ENCODE peak calls at places on chromosome 5, in seven cellular contexts. Q is uterus, A is HepG2, F is lower lobe of right lung, V is heart left ventricle, R is PC-9, G is IMR-90. Y is an unnamed sample. For H3K36me3 and H3K4me1, the result is how much of the 10 kb centered on the place peaks cover.

GRCh38 chr5:163535290-163535689 is 29.9 kb downstream of the MAT2B start:
- DNase-seq in F (no peak), R (no peak), G (no peak), A (no peak), V (no peak), Q (no peak), Y (no peak)

GRCh38 chr5:168683247-168683926 is 104.2 kb upstream of the PANK3 start:
- DNase-seq in V (no peak), G (no peak), R (no peak), F (no peak), Q (no peak), A (no peak), Y (no peak)

GRCh38 chr5:159522841-159523240 is 192.6 kb upstream of the IL12B start:
- DNase-seq in V (no peak), A (no peak), F (no peak), R (no peak), Q (no peak), G (no peak), Y (no peak)

GRCh38 chr5:87499478-87500410 is 87.0 kb upstream of the CCNH start:
- DNase-seq in V (no peak), Q (no peak), R (peak), G (no peak), F (peak), A (no peak), Y (no peak)

GRCh38 chr5:72767289-72768010 is 49.0 kb upstream of the TNPO1 start:
- DNase-seq in G (no peak), Q (no peak), F (no peak), V (no peak), A (peak), R (no peak), Y (no peak)

GRCh38 chr5:6683241-6683640 is 30.0 kb upstream of the TENT4A start:
- DNase-seq in R (no peak), V (no peak), G (no peak), Q (no peak), A (no peak), F (no peak), Y (no peak)

GRCh38 chr5:138303365-138303764 is 28.2 kb downstream of the CDC25C start:
- DNase-seq in F (no peak), R (no peak), A (no peak), V (no peak), Q (no peak), G (peak), Y (no peak)

GRCh38 chr5:168300377-168301182 is 9.1 kb downstream of the WWC1 start:
- DNase-seq in R (no peak), Q (no peak), G (no peak), A (no peak), V (no peak), F (no peak), Y (no peak)

GRCh38 chr5:68449380-68449779 is 233.8 kb downstream of the PIK3R1 start:
- DNase-seq in F (no peak), G (no peak), A (no peak), R (no peak), Q (no peak), V (peak), Y (no peak)

GRCh38 chr5:125597338-125597737 is 825.9 kb upstream of the GRAMD2B start:
- DNase-seq in R (no peak), G (peak), F (no peak), Q (no peak), A (no peak), V (no peak), Y (no peak)

GRCh38 chr5:131644822-131645221 is 9.8 kb upstream of the RAPGEF6 start:
- DNase-seq in V (no peak), Q (no peak), R (no peak), A (no peak), F (no peak), G (peak), Y (no peak)

GRCh38 chr5:178791976-178792375 is 61.5 kb upstream of the ZNF354A start:
- DNase-seq in V (no peak), Q (no peak), A (no peak), R (no peak), G (no peak), F (no peak), Y (no peak)

GRCh38 chr5:74242516-74242915 is 398.0 kb downstream of the ENC1 start:
- DNase-seq in Q (no peak), A (no peak), V (no peak), G (no peak), R (peak), F (no peak), Y (no peak)

GRCh38 chr5:74636149-74636548 is 4.4 kb downstream of the ENC1 start:
- DNase-seq in A (no peak), V (no peak), F (no peak), G (no peak), Q (no peak), R (no peak), Y (no peak)

GRCh38 chr5:178739452-178740180 is 9.2 kb upstream of the ZNF354A start:
- DNase-seq in R (no peak), F (no peak), V (no peak), G (no peak), A (no peak), Q (no peak), Y (no peak)

GRCh38 chr5:18985397-18985796 is 1002.6 kb downstream of the CDH18 start:
- DNase-seq in V (no peak), F (no peak), G (no peak), R (no peak), A (no peak), Q (no peak), Y (no peak)

GRCh38 chr5:139251281-139251687 is 42.3 kb upstream of the MATR3 start:
- DNase-seq in F (no peak), V (no peak), G (no peak), R (no peak), A (no peak), Q (no peak), Y (no peak)

GRCh38 chr5:143372187-143372829 is 31.2 kb downstream of the NR3C1 start:
- DNase-seq in R (no peak), F (no peak), A (no peak), G (peak), Q (no peak), V (no peak), Y (no peak)

GRCh38 chr5:114360816-114361723 is 800 bp upstream of the KCNN2 start:
- DNase-seq in Q (peak), V (peak), F (no peak), A (no peak), G (peak), R (no peak), Y (no peak)

GRCh38 chr5:78985407-78986223 is 505 bp upstream of the ARSB start:
- DNase-seq in A (peak), V (peak), G (peak), Q (peak), R (peak), F (peak), Y (no peak)

GRCh38 chr5:128349044-128349629 is 188.9 kb downstream of the FBN2 start:
- DNase-seq in V (peak), G (peak), Q (no peak), A (no peak), F (no peak), R (peak), Y (no peak)

GRCh38 chr5:178388381-178389030 is 155.9 kb upstream of the PHYKPL start:
- DNase-seq in A (no peak), Q (no peak), V (no peak), F (peak), R (no peak), G (peak), Y (peak)

GRCh38 chr5:111782171-111782570 is 25.2 kb upstream of the NREP start:
- DNase-seq in F (no peak), G (peak), A (no peak), V (no peak), R (no peak), Q (no peak), Y (no peak)

GRCh38 chr5:115624994-115625393 is 842 bp downstream of the TMED7 start:
- DNase-seq in G (no peak), V (no peak), R (no peak), F (no peak), A (peak), Q (no peak), Y (no peak)

GRCh38 chr5:151202381-151203139 is 21.3 kb downstream of the CCDC69 start:
- DNase-seq in G (peak), Q (no peak), R (no peak), V (no peak), A (no peak), F (no peak), Y (no peak)

GRCh38 chr5:116454417-116454927 is 120.2 kb downstream of the SEMA6A start:
- DNase-seq in F (no peak), R (no peak), A (no peak), V (peak), Q (no peak), G (peak), Y (no peak)

GRCh38 chr5:125323613-125324012 is 577.2 kb upstream of the ZNF608 start:
- DNase-seq in V (no peak), F (no peak), A (no peak), Q (no peak), R (no peak), G (peak), Y (no peak)

GRCh38 chr5:5810461-5810860 is 388.0 kb downstream of the ICE1 start:
- DNase-seq in A (no peak), R (no peak), V (peak), F (no peak), G (no peak), Q (no peak), Y (no peak)

GRCh38 chr5:65263291-65263690 is 218.4 kb downstream of the ADAMTS6 start:
- DNase-seq in G (peak), Q (no peak), V (no peak), R (no peak), A (no peak), F (no peak), Y (no peak)

GRCh38 chr5:135221187-135221473 is 177.9 kb downstream of the MACROH2A1 start:
- DNase-seq in G (no peak), V (no peak), F (no peak), R (no peak), Q (no peak), A (no peak), Y (peak)

DNA sequence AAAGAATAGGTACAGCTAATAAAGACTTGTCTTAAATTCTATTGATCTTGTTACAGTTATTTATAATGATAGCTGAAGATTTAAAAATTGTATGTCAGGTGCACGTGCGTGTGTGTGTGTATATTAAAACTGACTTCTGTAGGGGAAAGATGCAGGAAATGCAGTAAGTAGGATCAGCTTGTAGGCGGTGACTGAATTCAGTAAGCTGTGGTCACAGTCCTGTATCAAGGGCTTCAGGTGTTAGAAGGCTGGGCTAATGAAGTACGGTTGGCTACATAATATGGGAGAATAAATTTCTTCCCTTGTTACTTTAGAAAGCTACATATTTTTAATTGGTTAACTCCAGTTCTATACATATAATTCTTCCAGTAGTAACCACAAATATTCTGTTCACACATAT is 54.2 kb downstream of the LNPEP start:
- DNase-seq in F (no peak), Q (no peak), V (no peak), G (no peak), R (no peak), A (no peak), Y (no peak)
- H3K36me3 ChIP-seq in F (half or more), Q (under half), V (half or more), G (under half), R (under half), A (under half), Y (half or more)

DNA sequence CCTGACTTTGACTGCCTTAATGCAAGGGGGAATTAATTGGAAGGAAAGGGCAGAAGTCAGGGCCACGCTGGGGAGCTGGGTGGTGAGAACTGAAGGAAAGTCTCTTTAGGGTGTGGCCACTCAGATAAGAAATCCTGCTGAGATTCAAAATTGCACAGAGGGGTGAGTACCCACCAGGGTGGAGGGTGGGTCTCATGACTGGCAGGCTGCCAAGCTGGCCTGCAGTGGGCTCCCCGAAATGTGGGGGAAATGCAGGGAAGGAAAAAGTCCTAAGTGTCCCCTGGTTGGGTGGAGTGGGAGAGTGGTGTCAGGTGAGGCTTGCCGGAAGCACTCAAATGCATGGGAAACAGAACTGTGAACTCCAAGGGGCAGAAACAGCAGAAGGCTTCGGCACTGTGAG is 24.1 kb downstream of the TSPAN17 start:
- DNase-seq in R (no peak), Q (no peak), G (no peak), F (no peak), V (no peak), A (no peak), Y (no peak)
- TF ChIP-seq CTCF in R (no peak), Q (no peak), G (no peak), F (no peak), V (no peak), A (no peak), Y (no peak)

GRCh38 chr5:134153657-134154056 is 23.1 kb downstream of the SKP1 start:
- DNase-seq in R (no peak), Q (no peak), A (no peak), V (no peak), F (no peak), G (peak), Y (no peak)

GRCh38 chr5:134148986-134149539 is 27.7 kb downstream of the SKP1 start:
- DNase-seq in A (peak), G (no peak), F (no peak), R (no peak), Q (no peak), V (no peak), Y (no peak)

GRCh38 chr5:134151723-134152122 is 25.0 kb downstream of the SKP1 start:
- DNase-seq in Q (no peak), F (no peak), A (no peak), G (no peak), R (no peak), V (no peak), Y (peak)

GRCh38 chr5:134149571-134150303 is 27.0 kb downstream of the SKP1 start:
- DNase-seq in R (no peak), A (peak), V (no peak), G (peak), Q (no peak), F (no peak), Y (peak)

GRCh38 chr5:134153241-134153640 is 23.5 kb downstream of the SKP1 start:
- DNase-seq in Q (no peak), A (no peak), F (no peak), G (no peak), R (no peak), V (no peak), Y (peak)
- H3K4me1 ChIP-seq in Q (under half), A (under half), F (under half), G (under half), R (under half), V (under half), Y (under half)

DNA sequence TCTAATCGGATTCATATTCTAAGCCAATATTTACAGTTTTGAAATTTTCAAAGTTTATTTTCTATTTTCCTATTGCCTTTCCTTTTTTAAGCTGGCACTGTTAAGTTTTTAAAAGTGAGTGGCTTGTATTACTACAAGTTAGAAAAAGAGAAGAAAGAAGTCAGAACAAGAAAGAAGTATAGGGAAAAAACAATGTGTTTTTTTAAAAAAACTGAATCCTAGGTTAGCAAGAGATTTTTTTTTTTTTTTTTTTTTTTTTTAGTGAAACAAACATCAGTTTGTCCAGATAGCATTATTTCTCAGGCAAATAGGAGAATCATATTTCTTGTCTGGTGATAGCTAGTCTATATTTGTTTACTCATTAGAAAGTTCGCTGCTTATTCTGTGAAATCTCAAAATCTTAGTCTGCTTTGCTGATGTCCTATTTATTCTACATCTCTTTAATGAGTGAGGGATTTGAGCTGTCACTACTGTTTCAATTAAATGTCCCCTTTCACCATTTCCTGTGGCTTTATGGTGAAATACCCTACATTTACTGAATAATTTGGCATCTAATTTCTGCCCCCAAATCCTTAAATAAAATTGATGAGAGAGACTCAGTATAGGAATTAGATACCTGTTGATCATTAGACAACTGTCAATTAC is 19.1 kb upstream of the LMNB1 start:
- DNase-seq in A (no peak), Q (no peak), G (no peak), F (no peak), R (no peak), V (no peak), Y (no peak)
- H3K36me3 ChIP-seq in A (under half), Q (under half), G (under half), F (under half), R (under half), V (under half), Y (under half)

DNA sequence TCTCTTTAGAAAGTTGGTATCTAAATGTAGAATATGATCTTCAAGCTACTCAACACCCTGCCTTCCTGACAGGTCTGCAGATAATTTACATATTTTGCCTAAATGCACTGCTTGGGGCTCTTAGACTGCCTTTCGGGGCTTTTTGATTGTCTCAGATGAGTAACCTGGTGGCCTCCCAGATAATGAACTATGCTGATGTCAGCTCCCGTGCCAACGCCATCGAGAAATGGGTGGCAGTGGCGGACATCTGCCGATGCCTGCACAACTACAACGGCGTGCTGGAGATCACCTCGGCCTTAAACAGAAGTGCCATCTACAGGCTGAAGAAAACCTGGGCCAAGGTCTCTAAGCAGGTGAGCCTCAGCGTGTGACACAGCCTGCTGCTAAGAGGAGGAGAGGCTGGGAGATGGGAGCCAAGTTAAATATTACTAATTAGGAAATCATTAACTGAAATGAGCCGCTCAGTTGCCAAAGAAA is 20.9 kb upstream of the CKMT2 start:
- DNase-seq in Q (no peak), A (no peak), G (no peak), F (no peak), V (no peak), R (no peak), Y (no peak)
- TF ChIP-seq CTCF in Q (no peak), A (no peak), G (no peak), F (no peak), V (no peak), R (no peak), Y (no peak)

GRCh38 chr5:2747372-2748179 is 3.9 kb downstream of the IRX2 start:
- DNase-seq in V (no peak), F (no peak), G (no peak), R (no peak), Q (no peak), A (no peak), Y (peak)

GRCh38 chr5:2741946-2742345 is 9.5 kb downstream of the IRX2 start:
- DNase-seq in G (no peak), R (no peak), Q (no peak), V (no peak), F (no peak), A (no peak), Y (no peak)

GRCh38 chr5:2742921-2743679 is 8.4 kb downstream of the IRX2 start:
- DNase-seq in A (no peak), R (no peak), F (no peak), V (no peak), Q (no peak), G (no peak), Y (peak)

GRCh38 chr5:2746642-2747041 is 4.8 kb downstream of the IRX2 start:
- DNase-seq in V (no peak), Q (no peak), A (no peak), F (no peak), R (no peak), G (no peak), Y (no peak)

GRCh38 chr5:2744485-2744884 is 7.0 kb downstream of the IRX2 start:
- DNase-seq in Q (no peak), V (no peak), G (no peak), A (no peak), F (no peak), R (no peak), Y (no peak)
- H3K4me1 ChIP-seq in Q (under half), V (under half), G (under half), A (under half), F (under half), R (under half), Y (under half)

GRCh38 chr5:174327896-174328295 is 282.4 kb downstream of the NSG2 start:
- DNase-seq in Q (no peak), F (no peak), R (no peak), G (no peak), V (no peak), A (no peak), Y (no peak)
- H3K36me3 ChIP-seq in Q (under half), F (under half), R (under half), G (under half), V (under half), A (under half), Y (under half)

DNA sequence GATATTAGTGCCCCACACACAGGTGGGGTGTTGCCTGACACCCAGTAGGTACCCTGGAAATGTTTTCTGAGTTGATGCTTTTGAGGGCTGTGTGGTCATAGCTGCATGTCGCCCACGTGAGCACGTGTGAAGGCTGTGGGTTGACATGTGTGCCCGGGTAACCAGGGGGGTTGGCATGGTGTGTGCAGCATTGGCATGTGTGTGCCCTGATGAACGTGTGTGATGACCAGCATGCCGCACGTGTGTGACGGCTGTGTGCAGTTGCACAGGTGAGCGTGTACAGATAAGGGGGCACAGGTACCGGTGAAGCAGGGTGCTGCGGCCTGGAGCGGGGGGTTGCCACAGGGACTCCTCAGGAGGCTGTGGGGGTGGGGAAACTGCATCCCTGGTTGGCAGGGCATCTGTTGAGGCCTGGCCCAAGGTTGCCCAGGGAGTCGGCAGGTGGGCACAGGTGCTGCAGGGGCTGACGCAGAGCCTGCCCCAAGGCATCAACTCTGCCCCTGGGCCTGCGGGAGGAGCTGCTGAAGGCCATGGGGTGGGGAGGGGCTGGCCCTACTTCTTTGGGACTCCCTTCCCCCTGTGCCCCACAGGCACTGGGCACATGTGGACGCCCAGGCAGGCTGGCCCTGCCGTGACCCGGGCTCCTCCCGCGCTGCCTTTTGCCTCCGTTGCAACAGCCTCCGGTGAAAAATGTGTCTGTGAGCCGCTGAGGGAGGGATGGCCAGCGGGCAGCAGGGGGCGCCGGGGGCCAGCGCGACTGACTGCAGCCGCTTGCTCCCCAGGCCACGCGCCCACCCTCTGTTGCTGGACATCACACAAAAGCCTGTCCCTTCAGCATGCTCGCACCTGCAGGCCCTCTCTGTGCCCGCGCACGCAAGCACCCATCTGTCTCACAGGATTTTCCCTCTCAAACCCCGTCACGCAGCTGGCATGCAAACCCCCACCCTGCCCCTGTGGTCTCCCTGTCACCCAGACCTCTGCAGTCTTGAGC is 2.2 kb downstream of the UNC5A start:
- DNase-seq in Q (no peak), F (no peak), V (no peak), G (no peak), R (peak), A (peak), Y (no peak)
- TF ChIP-seq CTCF in Q (no peak), F (peak), V (peak), G (peak), R (peak), A (peak), Y (peak)

Y was measured in right atrium auricular region.